ENCODE peak calls at places on chromosome 16, in nine cellular contexts. B is adrenal gland; F is BE2C; S is NCI-H1092; W is gastrocnemius medialis; O is NCI-H1048; Q is activated CD4-positive, CD25-positive, alpha-beta regulatory T cell; N is NCI-H460; A is hippocampal formation. D is an unnamed sample.

GRCh38 chr16:13507530-13507929 is 412.4 kb upstream of the ERCC4 start:
- DNase-seq in B (no peak), F (no peak), S (no peak), W (no peak), O (no peak), Q (no peak), N (no peak), A (no peak), D (no peak)

GRCh38 chr16:77183137-77183536 is 7.9 kb upstream of the MON1B start:
- DNase-seq in B (no peak), F (no peak), S (no peak), W (no peak), O (no peak), Q (no peak), N (no peak), A (no peak), D (no peak)

GRCh38 chr16:88482630-88483391 is 29.7 kb downstream of the ZFPM1 start:
- DNase-seq in B (no peak), F (no peak), S (no peak), W (no peak), O (no peak), Q (no peak), N (no peak), A (no peak), D (peak; percentile 64)

GRCh38 chr16:9527976-9528375 is 436.5 kb downstream of the HAPSTR1 start:
- DNase-seq in B (no peak), F (no peak), S (no peak), W (no peak), O (no peak), Q (no peak), N (no peak), A (no peak), D (no peak)

GRCh38 chr16:50021509-50021908 is 3.5 kb upstream of the CNEP1R1 start:
- DNase-seq in B (no peak), F (peak; percentile 20), S (no peak), W (no peak), O (no peak), Q (no peak), N (no peak), A (no peak), D (peak; percentile 47)

GRCh38 chr16:75559564-75560372 is 3.7 kb upstream of the TMEM231 start:
- DNase-seq in B (no peak), F (no peak), S (no peak), W (peak; percentile 47), O (no peak), Q (no peak), N (no peak), A (no peak), D (peak; percentile 73)

GRCh38 chr16:56532714-56533113 is 12.9 kb upstream of the BBS2 start:
- DNase-seq in B (no peak), F (no peak), S (no peak), W (no peak), O (no peak), Q (no peak), N (no peak), A (no peak), D (no peak)

GRCh38 chr16:56263711-56264608 is 72.7 kb downstream of the GNAO1 start:
- DNase-seq in B (no peak), F (peak; percentile 93), S (no peak), W (no peak), O (no peak), Q (no peak), N (no peak), A (peak; percentile 80), D (no peak)

GRCh38 chr16:1275791-1276579 is 20.1 kb downstream of the TPSD1 start:
- DNase-seq in B (no peak), F (peak; percentile 37), S (no peak), W (no peak), O (no peak), Q (no peak), N (no peak), A (no peak), D (no peak)

GRCh38 chr16:68062910-68063393 is 22.2 kb upstream of the NFATC3 start:
- DNase-seq in B (no peak), F (no peak), S (no peak), W (no peak), O (no peak), Q (no peak), N (no peak), A (no peak), D (no peak)

GRCh38 chr16:71895679-71896385 is 501 bp downstream of the IST1 start:
- DNase-seq in B (peak; percentile 41), F (no peak), S (no peak), W (no peak), O (no peak), Q (peak; percentile 23), N (no peak), A (no peak), D (no peak)

GRCh38 chr16:69197573-69197972 is 10.6 kb downstream of the SNTB2 start:
- DNase-seq in B (no peak), F (no peak), S (no peak), W (no peak), O (no peak), Q (no peak), N (no peak), A (no peak), D (no peak)

GRCh38 chr16:58127634-58128033 is 1.5 kb downstream of the CFAP20 start:
- DNase-seq in B (no peak), F (no peak), S (no peak), W (no peak), O (no peak), Q (no peak), N (no peak), A (no peak), D (no peak)

GRCh38 chr16:31698901-31699300 is 171.2 kb downstream of the AHSP start:
- DNase-seq in B (no peak), F (no peak), S (no peak), W (no peak), O (no peak), Q (no peak), N (no peak), A (no peak), D (no peak)

GRCh38 chr16:74936902-74937560 is 47.9 kb downstream of the WDR59 start:
- DNase-seq in B (no peak), F (no peak), S (no peak), W (no peak), O (no peak), Q (no peak), N (no peak), A (no peak), D (no peak)

GRCh38 chr16:21338537-21339268 is 60.6 kb upstream of the CRYM start:
- DNase-seq in B (no peak), F (no peak), S (no peak), W (no peak), O (no peak), Q (no peak), N (no peak), A (no peak), D (no peak)

GRCh38 chr16:70553645-70554044 is 30.0 kb downstream of the SF3B3 start:
- DNase-seq in B (no peak), F (no peak), S (no peak), W (no peak), O (no peak), Q (no peak), N (no peak), A (no peak), D (no peak)

GRCh38 chr16:50282010-50282538 is 15.7 kb downstream of the ADCY7 start:
- DNase-seq in B (peak; percentile 67), F (no peak), S (no peak), W (peak; percentile 64), O (no peak), Q (peak; percentile 37), N (no peak), A (peak; percentile 64), D (peak; percentile 58)

GRCh38 chr16:49463529-49463928 is 89.9 kb downstream of the C16orf78 start:
- DNase-seq in B (no peak), F (no peak), S (no peak), W (no peak), O (no peak), Q (peak; percentile 60), N (no peak), A (no peak), D (no peak)